ENCODE peak calls at places on chromosomes 2 and 18, in seven cellular contexts. J, Y, F, T, Q, S and P are unnamed samples.

GRCh38 chr18:26655010-26655613 is 106.8 kb upstream of the KCTD1 start:
- DNase-seq in J (no peak), Y (no peak), F (peak), T (no peak), Q (no peak), S (no peak), P (peak)

GRCh38 chr2:172693037-172693436 is 42.6 kb upstream of the RAPGEF4 start:
- DNase-seq in J (peak), Y (no peak), F (peak), T (no peak), Q (peak), S (peak), P (peak)

GRCh38 chr2:240818543-240819403 is 1.2 kb downstream of the KIF1A start:
- DNase-seq in J (peak), Y (no peak), F (no peak), T (peak), Q (no peak), S (no peak), P (no peak)

GRCh38 chr18:79786781-79787526 is 10.8 kb upstream of the KCNG2 start:
- DNase-seq in J (no peak), Y (no peak), F (peak), T (no peak), Q (peak), S (no peak), P (peak)

GRCh38 chr2:121890041-121890440 is 134.6 kb downstream of the TSN start:
- DNase-seq in J (no peak), Y (no peak), F (no peak), T (no peak), Q (no peak), S (no peak), P (no peak)

GRCh38 chr2:190467575-190468083 is 59.5 kb downstream of the MFSD6 start:
- DNase-seq in J (no peak), Y (no peak), F (peak), T (no peak), Q (no peak), S (no peak), P (peak)

GRCh38 chr2:183536714-183537113 is 412.5 kb downstream of the NUP35 start:
- DNase-seq in J (no peak), Y (no peak), F (no peak), T (no peak), Q (no peak), S (no peak), P (no peak)

GRCh38 chr2:198347936-198348335 is 543.5 kb downstream of the PLCL1 start:
- DNase-seq in J (no peak), Y (no peak), F (peak), T (no peak), Q (no peak), S (no peak), P (peak)

GRCh38 chr2:11024010-11024615 is 112.4 kb downstream of the KCNF1 start:
- DNase-seq in J (peak), Y (no peak), F (no peak), T (no peak), Q (no peak), S (no peak), P (no peak)

GRCh38 chr2:37643102-37644078 is 28.1 kb downstream of the CDC42EP3 start:
- DNase-seq in J (no peak), Y (no peak), F (no peak), T (no peak), Q (no peak), S (no peak), P (no peak)

GRCh38 chr2:204706939-204707338 is 161.7 kb downstream of the PARD3B start:
- DNase-seq in J (no peak), Y (no peak), F (peak), T (peak), Q (no peak), S (no peak), P (peak)

GRCh38 chr2:59389240-59389639 is 1148.1 kb upstream of the FANCL start:
- DNase-seq in J (no peak), Y (no peak), F (no peak), T (peak), Q (no peak), S (no peak), P (no peak)

GRCh38 chr2:71675296-71675695 is 221.9 kb downstream of the DYSF start:
- DNase-seq in J (peak), Y (peak), F (no peak), T (no peak), Q (peak), S (peak), P (no peak)

GRCh38 chr2:102033028-102033749 is 41.4 kb downstream of the IL1R2 start:
- DNase-seq in J (peak), Y (no peak), F (peak), T (no peak), Q (no peak), S (peak), P (peak)

GRCh38 chr2:118772487-118773200 is 74.8 kb downstream of the EN1 start:
- DNase-seq in J (no peak), Y (no peak), F (no peak), T (no peak), Q (no peak), S (no peak), P (no peak)

GRCh38 chr2:86160156-86160952 is 34.9 kb downstream of the IMMT start:
- DNase-seq in J (no peak), Y (no peak), F (peak), T (no peak), Q (no peak), S (no peak), P (no peak)

GRCh38 chr2:96526101-96526591 is 10.4 kb upstream of the ARID5A start:
- DNase-seq in J (no peak), Y (no peak), F (no peak), T (no peak), Q (peak), S (no peak), P (no peak)

GRCh38 chr2:162838141-162838500 is 446 bp downstream of the KCNH7 start:
- DNase-seq in J (no peak), Y (no peak), F (no peak), T (peak), Q (no peak), S (no peak), P (no peak)

GRCh38 chr2:139622691-139623090 is 842.5 kb upstream of the NXPH2 start:
- DNase-seq in J (no peak), Y (no peak), F (no peak), T (no peak), Q (no peak), S (no peak), P (no peak)

GRCh38 chr2:11371099-11371937 is 26.9 kb upstream of the ROCK2 start:
- DNase-seq in J (peak), Y (no peak), F (peak), T (no peak), Q (no peak), S (no peak), P (no peak)

GRCh38 chr2:174951746-174952145 is 53.4 kb downstream of the CHN1 start:
- DNase-seq in J (no peak), Y (no peak), F (peak), T (peak), Q (no peak), S (no peak), P (peak)

GRCh38 chr18:1017227-1017626 is 112.6 kb downstream of the ADCYAP1 start:
- DNase-seq in J (no peak), Y (no peak), F (no peak), T (no peak), Q (no peak), S (no peak), P (no peak)

GRCh38 chr18:38981382-38981781 is 1415.8 kb upstream of the CELF4 start:
- DNase-seq in J (no peak), Y (no peak), F (no peak), T (no peak), Q (no peak), S (no peak), P (no peak)

GRCh38 chr2:62084823-62085222 is 111.1 kb upstream of the B3GNT2 start:
- DNase-seq in J (no peak), Y (no peak), F (no peak), T (no peak), Q (no peak), S (no peak), P (no peak)
- TF ChIP-seq CTCF in J (no peak), Y (no peak), F (no peak), T (no peak), Q (no peak), S (no peak), P (no peak)

DNA sequence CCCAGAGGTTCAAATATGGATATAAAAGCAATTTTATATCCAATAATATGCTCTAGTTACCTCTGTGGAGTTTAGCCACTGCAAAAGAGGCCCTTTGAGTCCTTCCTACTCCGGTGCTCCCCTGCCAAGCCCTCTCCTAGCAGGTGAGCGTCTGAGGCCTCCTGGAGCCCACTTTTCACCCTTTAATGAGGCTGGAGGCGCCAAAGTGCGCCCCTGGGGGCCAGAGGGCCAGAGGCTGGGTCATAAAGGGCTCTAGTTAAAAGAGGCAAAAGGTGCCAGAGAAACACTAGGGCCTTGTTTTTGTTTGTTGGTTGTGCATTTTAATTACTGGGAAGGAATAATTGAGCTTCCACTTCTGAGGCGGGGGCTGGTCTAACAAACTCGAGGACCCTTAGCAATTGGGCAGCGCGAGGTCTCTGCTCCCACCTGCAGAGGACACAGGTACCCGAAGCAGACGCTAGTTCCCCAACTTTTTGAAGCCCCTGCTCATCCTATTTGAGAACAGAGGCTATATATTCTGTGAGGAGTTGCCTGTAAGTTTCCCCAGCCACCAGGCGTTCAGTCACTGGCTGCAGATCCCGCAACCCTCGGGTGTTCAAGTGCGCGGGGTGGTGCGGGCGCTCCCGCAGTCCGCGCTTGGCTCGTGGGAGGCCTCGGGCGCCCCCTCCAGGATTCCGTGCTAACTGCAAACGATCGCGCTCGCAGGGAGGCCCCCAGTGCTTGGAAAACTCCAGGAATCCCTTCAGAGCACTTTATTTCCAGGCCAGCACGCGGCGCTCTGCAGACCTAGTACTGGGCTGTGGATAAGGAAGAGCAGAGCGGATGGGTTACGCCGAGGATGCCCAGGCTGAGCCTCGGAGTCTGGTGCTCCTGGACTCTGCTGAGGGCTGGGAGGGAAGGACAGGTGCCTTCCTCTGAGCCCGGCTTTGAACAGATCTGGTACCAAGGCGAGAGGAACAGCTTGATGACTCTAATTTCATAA is 14.1 kb downstream of the MSGN1 start:
- DNase-seq in J (peak), Y (no peak), F (peak), T (peak), Q (no peak), S (peak), P (peak)
- H3K4me3 ChIP-seq in J (peak), Y (peak), F (peak), T (no peak), Q (no peak), S (peak), P (no peak)

GRCh38 chr2:153163055-153163454 is 315.5 kb downstream of the RPRM start:
- DNase-seq in J (no peak), Y (no peak), F (no peak), T (peak), Q (no peak), S (no peak), P (peak)
- TF ChIP-seq CTCF in J (no peak), Y (no peak), F (no peak), T (no peak), Q (peak), S (peak), P (peak)

DNA sequence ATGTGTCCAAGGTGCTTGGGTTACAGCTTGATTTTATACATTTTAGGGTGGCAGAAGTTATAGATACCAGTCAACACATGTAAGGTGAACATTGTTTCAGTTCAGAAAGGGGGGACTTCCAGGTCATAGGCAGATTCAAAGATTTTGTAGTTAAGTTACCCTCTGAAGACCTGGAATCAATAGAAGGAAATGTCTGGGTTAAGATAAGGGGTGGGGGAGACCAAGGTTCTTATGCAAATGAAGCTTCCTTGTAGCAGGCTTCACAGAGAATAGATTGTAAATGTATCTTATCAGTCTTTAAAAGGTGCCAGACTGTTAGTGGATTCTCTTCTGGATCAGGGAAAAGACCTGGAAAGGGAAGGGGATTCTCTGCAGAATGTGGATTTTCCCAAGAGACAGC is 42.4 kb downstream of the BMPR2 start:
- DNase-seq in J (no peak), Y (no peak), F (no peak), T (no peak), Q (no peak), S (no peak), P (no peak)
- H3K4me3 ChIP-seq in J (no peak), Y (no peak), F (no peak), T (no peak), Q (no peak), S (no peak), P (no peak)